ENCODE peak calls at places on chromosomes 16 and 17, in ten cellular contexts. One of them, this sample, is unnamed.

GRCh38 chr16:50789757-50790156 is 47.9 kb downstream of the CYLD start:
- DNase-seq in thyroid gland: no peak
- DNase-seq in testis: no peak
- DNase-seq in astrocyte of the hippocampus: no peak
- DNase-seq in adipocyte: no peak
- DNase-seq in T-helper 2 cell treated with Interferon-gamma antibody and Interleukin-4, amounts not matched to agents 5 μg/mL and 100 μg/mL, for 36 hours: no peak
- DNase-seq in C1 segment of cervical spinal cord: no peak
- DNase-seq in left cardiac atrium: no peak
- DNase-seq in ACHN: no peak
- DNase-seq in breast epithelium: no peak
- DNase-seq in this sample: no peak

GRCh38 chr16:3036726-3037315 is at the start of gene BICDL2:
- DNase-seq in thyroid gland: peak; percentile 57
- DNase-seq in testis: no peak
- DNase-seq in astrocyte of the hippocampus: no peak
- DNase-seq in adipocyte: no peak
- DNase-seq in T-helper 2 cell treated with Interferon-gamma antibody and Interleukin-4, amounts not matched to agents 5 μg/mL and 100 μg/mL, for 36 hours: no peak
- DNase-seq in C1 segment of cervical spinal cord: no peak
- DNase-seq in left cardiac atrium: no peak
- DNase-seq in ACHN: no peak
- DNase-seq in breast epithelium: no peak
- DNase-seq in this sample: no peak

GRCh38 chr16:84451781-84452180 is 52.7 kb downstream of the MEAK7 start:
- DNase-seq in thyroid gland: no peak
- DNase-seq in testis: no peak
- DNase-seq in astrocyte of the hippocampus: no peak
- DNase-seq in adipocyte: no peak
- DNase-seq in T-helper 2 cell treated with Interferon-gamma antibody and Interleukin-4, amounts not matched to agents 5 μg/mL and 100 μg/mL, for 36 hours: no peak
- DNase-seq in C1 segment of cervical spinal cord: no peak
- DNase-seq in left cardiac atrium: no peak
- DNase-seq in ACHN: no peak
- DNase-seq in breast epithelium: no peak
- DNase-seq in this sample: peak; percentile 54

GRCh38 chr16:9602201-9602600 is 510.8 kb downstream of the HAPSTR1 start:
- DNase-seq in thyroid gland: no peak
- DNase-seq in testis: no peak
- DNase-seq in astrocyte of the hippocampus: peak; percentile 24
- DNase-seq in adipocyte: no peak
- DNase-seq in T-helper 2 cell treated with Interferon-gamma antibody and Interleukin-4, amounts not matched to agents 5 μg/mL and 100 μg/mL, for 36 hours: no peak
- DNase-seq in C1 segment of cervical spinal cord: no peak
- DNase-seq in left cardiac atrium: no peak
- DNase-seq in ACHN: no peak
- DNase-seq in breast epithelium: no peak
- DNase-seq in this sample: no peak

GRCh38 chr16:85187002-85187401 is 74.7 kb upstream of the CIBAR2 start:
- DNase-seq in thyroid gland: peak; percentile 50
- DNase-seq in testis: peak; percentile 84
- DNase-seq in astrocyte of the hippocampus: peak; percentile 88
- DNase-seq in adipocyte: peak; percentile 62
- DNase-seq in T-helper 2 cell treated with Interferon-gamma antibody and Interleukin-4, amounts not matched to agents 5 μg/mL and 100 μg/mL, for 36 hours: no peak
- DNase-seq in C1 segment of cervical spinal cord: no peak
- DNase-seq in left cardiac atrium: peak; percentile 59
- DNase-seq in ACHN: no peak
- DNase-seq in breast epithelium: no peak
- DNase-seq in this sample: no peak

GRCh38 chr16:64532117-64532516 is 589.7 kb downstream of the CDH11 start:
- DNase-seq in thyroid gland: no peak
- DNase-seq in testis: no peak
- DNase-seq in astrocyte of the hippocampus: no peak
- DNase-seq in adipocyte: no peak
- DNase-seq in T-helper 2 cell treated with Interferon-gamma antibody and Interleukin-4, amounts not matched to agents 5 μg/mL and 100 μg/mL, for 36 hours: no peak
- DNase-seq in C1 segment of cervical spinal cord: no peak
- DNase-seq in left cardiac atrium: no peak
- DNase-seq in ACHN: no peak
- DNase-seq in breast epithelium: no peak
- DNase-seq in this sample: no peak

GRCh38 chr17:44349553-44350070 is 4.5 kb downstream of the GRN start:
- DNase-seq in thyroid gland: no peak
- DNase-seq in testis: no peak
- DNase-seq in astrocyte of the hippocampus: no peak
- DNase-seq in adipocyte: no peak
- DNase-seq in T-helper 2 cell treated with Interferon-gamma antibody and Interleukin-4, amounts not matched to agents 5 μg/mL and 100 μg/mL, for 36 hours: no peak
- DNase-seq in C1 segment of cervical spinal cord: no peak
- DNase-seq in left cardiac atrium: no peak
- DNase-seq in ACHN: no peak
- DNase-seq in breast epithelium: no peak
- DNase-seq in this sample: no peak

GRCh38 chr16:23949630-23950290 is 114.0 kb downstream of the PRKCB start:
- DNase-seq in thyroid gland: peak; percentile 6
- DNase-seq in testis: no peak
- DNase-seq in astrocyte of the hippocampus: no peak
- DNase-seq in adipocyte: no peak
- DNase-seq in T-helper 2 cell treated with Interferon-gamma antibody and Interleukin-4, amounts not matched to agents 5 μg/mL and 100 μg/mL, for 36 hours: peak; percentile 46
- DNase-seq in C1 segment of cervical spinal cord: no peak
- DNase-seq in left cardiac atrium: peak; percentile 47
- DNase-seq in ACHN: no peak
- DNase-seq in breast epithelium: no peak
- DNase-seq in this sample: peak; percentile 85

GRCh38 chr16:20849587-20850390 is 43.5 kb downstream of the REXO5 start:
- DNase-seq in thyroid gland: peak; percentile 75
- DNase-seq in testis: peak; percentile 82
- DNase-seq in astrocyte of the hippocampus: peak; percentile 82
- DNase-seq in adipocyte: peak; percentile 90
- DNase-seq in T-helper 2 cell treated with Interferon-gamma antibody and Interleukin-4, amounts not matched to agents 5 μg/mL and 100 μg/mL, for 36 hours: peak; percentile 36
- DNase-seq in C1 segment of cervical spinal cord: no peak
- DNase-seq in left cardiac atrium: peak; percentile 69
- DNase-seq in ACHN: peak; percentile 78
- DNase-seq in breast epithelium: peak; percentile 57
- DNase-seq in this sample: peak; percentile 94

GRCh38 chr17:42422958-42423712 is at the start of gene CAVIN1:
- DNase-seq in thyroid gland: peak; percentile 99
- DNase-seq in testis: peak; percentile 95
- DNase-seq in astrocyte of the hippocampus: peak; percentile 100
- DNase-seq in adipocyte: peak; percentile 100
- DNase-seq in T-helper 2 cell treated with Interferon-gamma antibody and Interleukin-4, amounts not matched to agents 5 μg/mL and 100 μg/mL, for 36 hours: peak; percentile 38
- DNase-seq in C1 segment of cervical spinal cord: peak; percentile 22
- DNase-seq in left cardiac atrium: peak; percentile 99
- DNase-seq in ACHN: peak; percentile 99
- DNase-seq in breast epithelium: peak; percentile 98
- DNase-seq in this sample: peak; percentile 100

GRCh38 chr17:38745545-38745944 is 2.6 kb downstream of the PCGF2 start:
- DNase-seq in thyroid gland: peak; percentile 67
- DNase-seq in testis: no peak
- DNase-seq in astrocyte of the hippocampus: no peak
- DNase-seq in adipocyte: no peak
- DNase-seq in T-helper 2 cell treated with Interferon-gamma antibody and Interleukin-4, amounts not matched to agents 5 μg/mL and 100 μg/mL, for 36 hours: no peak
- DNase-seq in C1 segment of cervical spinal cord: no peak
- DNase-seq in left cardiac atrium: no peak
- DNase-seq in ACHN: no peak
- DNase-seq in breast epithelium: no peak
- DNase-seq in this sample: no peak

GRCh38 chr17:44188757-44189403 is 2.1 kb downstream of the TMUB2 start:
- DNase-seq in thyroid gland: no peak
- DNase-seq in testis: no peak
- DNase-seq in astrocyte of the hippocampus: no peak
- DNase-seq in adipocyte: no peak
- DNase-seq in T-helper 2 cell treated with Interferon-gamma antibody and Interleukin-4, amounts not matched to agents 5 μg/mL and 100 μg/mL, for 36 hours: no peak
- DNase-seq in C1 segment of cervical spinal cord: no peak
- DNase-seq in left cardiac atrium: no peak
- DNase-seq in ACHN: no peak
- DNase-seq in breast epithelium: no peak
- DNase-seq in this sample: no peak

GRCh38 chr17:55263565-55264272 is 1.0 kb upstream of the HLF start:
- DNase-seq in thyroid gland: no peak
- DNase-seq in testis: no peak
- DNase-seq in astrocyte of the hippocampus: no peak
- DNase-seq in adipocyte: no peak
- DNase-seq in T-helper 2 cell treated with Interferon-gamma antibody and Interleukin-4, amounts not matched to agents 5 μg/mL and 100 μg/mL, for 36 hours: no peak
- DNase-seq in C1 segment of cervical spinal cord: no peak
- DNase-seq in left cardiac atrium: no peak
- DNase-seq in ACHN: no peak
- DNase-seq in breast epithelium: no peak
- DNase-seq in this sample: no peak

GRCh38 chr17:53462393-53462811 is 360.3 kb upstream of the KIF2B start:
- DNase-seq in thyroid gland: no peak
- DNase-seq in testis: no peak
- DNase-seq in astrocyte of the hippocampus: peak; percentile 31
- DNase-seq in adipocyte: no peak
- DNase-seq in T-helper 2 cell treated with Interferon-gamma antibody and Interleukin-4, amounts not matched to agents 5 μg/mL and 100 μg/mL, for 36 hours: no peak
- DNase-seq in C1 segment of cervical spinal cord: no peak
- DNase-seq in left cardiac atrium: no peak
- DNase-seq in ACHN: peak; percentile 39
- DNase-seq in breast epithelium: no peak
- DNase-seq in this sample: no peak

GRCh38 chr16:87186440-87186839 is 130.8 kb downstream of the C16orf95 start:
- DNase-seq in thyroid gland: no peak
- DNase-seq in testis: no peak
- DNase-seq in astrocyte of the hippocampus: no peak
- DNase-seq in adipocyte: no peak
- DNase-seq in T-helper 2 cell treated with Interferon-gamma antibody and Interleukin-4, amounts not matched to agents 5 μg/mL and 100 μg/mL, for 36 hours: no peak
- DNase-seq in C1 segment of cervical spinal cord: no peak
- DNase-seq in left cardiac atrium: no peak
- DNase-seq in ACHN: no peak
- DNase-seq in breast epithelium: no peak
- DNase-seq in this sample: no peak

GRCh38 chr17:56917559-56918296 is 3.9 kb upstream of the TRIM25 start:
- DNase-seq in thyroid gland: no peak
- DNase-seq in testis: no peak
- DNase-seq in astrocyte of the hippocampus: no peak
- DNase-seq in adipocyte: no peak
- DNase-seq in T-helper 2 cell treated with Interferon-gamma antibody and Interleukin-4, amounts not matched to agents 5 μg/mL and 100 μg/mL, for 36 hours: no peak
- DNase-seq in C1 segment of cervical spinal cord: no peak
- DNase-seq in left cardiac atrium: no peak
- DNase-seq in ACHN: no peak
- DNase-seq in breast epithelium: no peak
- DNase-seq in this sample: no peak

GRCh38 chr17:56648814-56649213 is 55.3 kb downstream of the NOG start:
- DNase-seq in thyroid gland: no peak
- DNase-seq in testis: no peak
- DNase-seq in astrocyte of the hippocampus: no peak
- DNase-seq in adipocyte: no peak
- DNase-seq in T-helper 2 cell treated with Interferon-gamma antibody and Interleukin-4, amounts not matched to agents 5 μg/mL and 100 μg/mL, for 36 hours: no peak
- DNase-seq in C1 segment of cervical spinal cord: no peak
- DNase-seq in left cardiac atrium: no peak
- DNase-seq in ACHN: no peak
- DNase-seq in breast epithelium: no peak
- DNase-seq in this sample: no peak

GRCh38 chr17:8905256-8905778 is 37.8 kb upstream of the PIK3R6 start:
- DNase-seq in thyroid gland: no peak
- DNase-seq in testis: no peak
- DNase-seq in astrocyte of the hippocampus: no peak
- DNase-seq in adipocyte: no peak
- DNase-seq in T-helper 2 cell treated with Interferon-gamma antibody and Interleukin-4, amounts not matched to agents 5 μg/mL and 100 μg/mL, for 36 hours: no peak
- DNase-seq in C1 segment of cervical spinal cord: no peak
- DNase-seq in left cardiac atrium: no peak
- DNase-seq in ACHN: no peak
- DNase-seq in breast epithelium: no peak
- DNase-seq in this sample: no peak